ENCODE peak calls at places on chromosome 7, in five cellular contexts. Q is sigmoid colon, F is HCT116, I is suprapubic skin, U is transverse colon. T is an unnamed sample.
A peak's percentile ranks its signal among the peaks of the same experiment; 100 is the strongest.

GRCh38 chr7:20229652-20230500 is 12.7 kb upstream of the MACC1 start:
- DNase-seq in Q (no peak), F (no peak), I (no peak), U (no peak), T (no peak)

GRCh38 chr7:55133630-55134392 is 115.0 kb downstream of the EGFR start:
- DNase-seq in Q (peak; percentile 79), F (peak; percentile 65), I (peak; percentile 70), U (no peak), T (peak; percentile 49)

GRCh38 chr7:140541513-140542192 is 62.3 kb upstream of the MKRN1 start:
- DNase-seq in Q (peak; percentile 91), F (peak; percentile 75), I (no peak), U (peak; percentile 64), T (peak; percentile 70)

GRCh38 chr7:66631471-66631870 is 2.8 kb downstream of the KCTD7 start:
- DNase-seq in Q (no peak), F (no peak), I (no peak), U (no peak), T (no peak)

GRCh38 chr7:47484923-47485639 is 96.8 kb downstream of the TNS3 start:
- DNase-seq in Q (no peak), F (no peak), I (no peak), U (no peak), T (no peak)

GRCh38 chr7:140631006-140631405 is 9.6 kb downstream of the DENND2A start:
- DNase-seq in Q (peak; percentile 69), F (no peak), I (no peak), U (no peak), T (no peak)

GRCh38 chr7:155374276-155375252 is 76.9 kb downstream of the INSIG1 start:
- DNase-seq in Q (no peak), F (no peak), I (no peak), U (no peak), T (no peak)

GRCh38 chr7:28178537-28178936 is 2.1 kb downstream of the JAZF1 start:
- DNase-seq in Q (no peak), F (no peak), I (no peak), U (no peak), T (no peak)

GRCh38 chr7:32360127-32360526 is 130.1 kb downstream of the LSM5 start:
- DNase-seq in Q (no peak), F (no peak), I (no peak), U (no peak), T (no peak)

GRCh38 chr7:103524042-103524907 is 78.3 kb upstream of the SLC26A5 start:
- DNase-seq in Q (no peak), F (peak; percentile 12), I (no peak), U (no peak), T (no peak)

GRCh38 chr7:151453326-151453791 is 13.4 kb upstream of the CRYGN start:
- DNase-seq in Q (peak; percentile 59), F (no peak), I (peak; percentile 55), U (peak; percentile 8), T (no peak)

GRCh38 chr7:158278745-158279320 is 308.8 kb downstream of the PTPRN2 start:
- DNase-seq in Q (no peak), F (no peak), I (no peak), U (no peak), T (no peak)

GRCh38 chr7:37408241-37408884 is 40.3 kb downstream of the ELMO1 start:
- DNase-seq in Q (no peak), F (no peak), I (no peak), U (no peak), T (no peak)

GRCh38 chr7:13099197-13099795 is 411.9 kb downstream of the ARL4A start:
- DNase-seq in Q (no peak), F (no peak), I (no peak), U (no peak), T (no peak)

GRCh38 chr7:118080947-118081346 is 103.0 kb upstream of the LSM8 start:
- DNase-seq in Q (no peak), F (peak; percentile 69), I (no peak), U (no peak), T (no peak)

GRCh38 chr7:29811597-29811996 is 5.3 kb downstream of the WIPF3 start:
- DNase-seq in Q (no peak), F (no peak), I (no peak), U (no peak), T (no peak)

GRCh38 chr7:128963327-128963757 is 25.6 kb downstream of the IRF5 start:
- DNase-seq in Q (no peak), F (no peak), I (no peak), U (no peak), T (no peak)

GRCh38 chr7:22597845-22598244 is 97.9 kb upstream of the STEAP1B start:
- DNase-seq in Q (no peak), F (no peak), I (no peak), U (no peak), T (no peak)

GRCh38 chr7:140036224-140036651 is 26.5 kb downstream of the PARP12 start:
- DNase-seq in Q (no peak), F (no peak), I (no peak), U (no peak), T (no peak)

GRCh38 chr7:27101906-27102577 is 441 bp downstream of the HOXA2 start:
- DNase-seq in Q (peak; percentile 74), F (no peak), I (no peak), U (no peak), T (peak; percentile 88)

GRCh38 chr7:152868122-152869040 is 108.8 kb downstream of the ACTR3B start:
- DNase-seq in Q (no peak), F (no peak), I (no peak), U (no peak), T (no peak)

GRCh38 chr7:105810556-105810955 is 65.8 kb downstream of the ATXN7L1 start:
- DNase-seq in Q (no peak), F (no peak), I (no peak), U (no peak), T (no peak)

GRCh38 chr7:33873981-33874750 is 31.2 kb upstream of the BMPER start:
- DNase-seq in Q (no peak), F (no peak), I (no peak), U (no peak), T (no peak)

GRCh38 chr7:57204411-57204811 is 72.2 kb upstream of the ZNF479 start:
- DNase-seq in Q (no peak), F (no peak), I (no peak), U (no peak), T (no peak)

GRCh38 chr7:151080522-151081169 is at the start of gene FASTK:
- DNase-seq in Q (peak; percentile 95), F (peak; percentile 65), I (peak; percentile 93), U (peak; percentile 92), T (peak; percentile 96)

GRCh38 chr7:155527664-155528063 is 18.7 kb downstream of the CNPY1 start:
- DNase-seq in Q (no peak), F (no peak), I (peak; percentile 25), U (no peak), T (no peak)

GRCh38 chr7:102938679-102939078 is 25.9 kb downstream of the LRRC17 start:
- DNase-seq in Q (no peak), F (no peak), I (no peak), U (no peak), T (no peak)

GRCh38 chr7:111676811-111677210 is 114.5 kb upstream of the IMMP2L start:
- DNase-seq in Q (no peak), F (no peak), I (no peak), U (no peak), T (no peak)

GRCh38 chr7:35436452-35436851 is 182.6 kb upstream of the TBX20 start:
- DNase-seq in Q (no peak), F (no peak), I (no peak), U (no peak), T (no peak)

GRCh38 chr7:35424869-35425495 is 171.1 kb upstream of the TBX20 start:
- DNase-seq in Q (no peak), F (peak; percentile 43), I (no peak), U (peak; percentile 46), T (no peak)

GRCh38 chr7:35430547-35431153 is 176.8 kb upstream of the TBX20 start:
- DNase-seq in Q (no peak), F (peak; percentile 45), I (no peak), U (no peak), T (no peak)
- TF ChIP-seq CTCF in Q (no peak), F (peak; percentile 81), I (no peak), U (peak; percentile 8), T (no peak)

DNA sequence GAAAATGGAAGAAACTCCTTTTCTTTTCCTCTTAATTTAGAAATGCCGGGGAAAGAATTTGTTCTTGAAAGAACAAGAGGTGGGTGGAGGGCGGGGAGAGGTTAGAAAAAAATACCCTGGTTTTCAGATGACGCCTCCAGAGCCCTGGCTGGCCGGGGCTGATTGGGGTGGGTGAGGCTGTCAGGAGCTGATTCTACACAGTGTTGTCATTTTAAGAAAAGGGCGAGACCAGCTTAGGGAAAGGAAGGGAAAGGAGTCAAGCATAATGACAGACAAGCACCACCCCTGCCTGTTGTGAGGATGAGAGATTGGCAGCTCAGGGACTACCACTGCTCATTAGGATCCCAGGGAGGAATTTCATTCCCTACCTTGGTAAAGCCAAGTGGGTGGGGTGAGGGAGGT is 9.9 kb upstream of the FAM180A start:
- DNase-seq in Q (no peak), F (no peak), I (no peak), U (no peak), T (no peak)
- TF ChIP-seq POLR2AphosphoS5 in Q (no peak), F (no peak), I (no peak), U (no peak), T (no peak)

GRCh38 chr7:3326246-3326645 is 25.2 kb downstream of the SDK1 start:
- DNase-seq in Q (no peak), F (no peak), I (no peak), U (no peak), T (no peak)

GRCh38 chr7:3318874-3319273 is 17.8 kb downstream of the SDK1 start:
- DNase-seq in Q (no peak), F (no peak), I (no peak), U (no peak), T (no peak)

GRCh38 chr7:3321745-3322144 is 20.7 kb downstream of the SDK1 start:
- DNase-seq in Q (no peak), F (no peak), I (no peak), U (no peak), T (no peak)

DNA sequence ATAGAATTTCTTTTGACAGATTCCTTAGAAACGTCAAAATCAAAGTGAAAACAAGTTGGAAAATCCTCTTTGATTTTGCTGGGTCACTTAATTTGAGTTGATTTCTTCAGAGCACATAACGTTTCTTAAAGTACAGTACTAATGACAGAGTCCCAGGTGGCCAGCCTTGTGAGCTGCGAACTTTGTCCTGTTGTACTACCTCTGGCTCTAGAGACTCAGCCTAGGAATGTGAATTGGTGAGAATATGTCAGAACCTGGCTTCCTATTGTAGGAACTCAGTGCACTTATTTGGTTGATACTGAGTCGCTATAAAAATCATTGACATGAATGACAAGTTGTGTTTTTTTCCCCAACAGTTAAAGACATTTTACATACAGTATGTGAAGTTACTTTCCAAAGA is 20.2 kb downstream of the SDK1 start:
- DNase-seq in Q (no peak), F (no peak), I (no peak), U (no peak), T (no peak)
- H3K27ac ChIP-seq in Q (no peak overlapping the region), F (no peak overlapping the region), I (no peak overlapping the region), U (no peak overlapping the region), T (no peak overlapping the region)

DNA sequence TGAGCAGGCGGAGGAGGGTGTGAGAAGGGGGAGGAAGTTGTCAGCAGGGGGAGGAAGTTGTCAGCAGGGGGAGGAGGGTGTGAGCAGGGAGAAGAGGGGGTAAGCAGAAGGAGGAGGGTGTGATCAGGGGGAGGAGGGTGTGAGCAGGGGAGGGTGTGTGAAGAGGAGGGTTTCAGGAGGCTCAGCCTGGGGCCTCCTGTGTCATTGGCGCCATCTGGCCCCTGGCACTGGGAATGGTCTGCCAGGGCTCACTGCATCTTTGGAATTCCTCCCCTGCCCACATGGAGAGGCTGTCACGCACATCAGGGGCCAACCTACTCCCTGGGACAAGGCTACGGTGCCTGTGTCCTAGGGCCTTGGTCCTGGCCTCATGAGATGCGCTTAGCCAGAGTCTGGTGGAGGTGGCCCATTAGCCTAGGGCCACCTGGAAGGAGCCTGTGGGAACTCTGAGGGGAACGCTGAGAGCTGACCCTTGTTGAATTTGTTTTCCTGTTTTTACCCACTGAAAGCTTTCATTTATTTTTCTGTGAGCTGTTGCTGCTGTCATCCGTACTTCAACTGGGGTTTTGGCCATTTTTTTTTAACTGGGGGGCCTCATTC is 18.0 kb downstream of the CAMK2B start:
- DNase-seq in Q (no peak), F (peak; percentile 43), I (peak; percentile 35), U (no peak), T (no peak)
- TF ChIP-seq CTCF in Q (no peak), F (peak; percentile 37), I (no peak), U (no peak), T (no peak)